ENCODE peak calls at places on chromosome 21, in seven cellular contexts. L is H54, F is GM12892, Q is ovary, I is endothelial cell of umbilical vein, N is IMR-90, R is transverse colon. O is an unnamed sample.

GRCh38 chr21:29155118-29155932 is 24.9 kb downstream of the MAP3K7CL start:
- DNase-seq in L (peak), F (no peak), Q (peak), I (peak), N (peak), R (no peak), O (no peak)

GRCh38 chr21:32834825-32835224 is 63.3 kb upstream of the PAXBP1 start:
- DNase-seq in L (no peak), F (no peak), Q (no peak), I (no peak), N (no peak), R (no peak), O (no peak)

GRCh38 chr21:37566790-37567725 is 200.5 kb downstream of the DYRK1A start:
- DNase-seq in L (no peak), F (no peak), Q (peak), I (no peak), N (no peak), R (no peak), O (no peak)

GRCh38 chr21:35043549-35043948 is 5.6 kb downstream of the RUNX1 start:
- DNase-seq in L (no peak), F (no peak), Q (no peak), I (no peak), N (no peak), R (no peak), O (no peak)

GRCh38 chr21:17780539-17780938 is 38.6 kb downstream of the C21orf91 start:
- DNase-seq in L (no peak), F (no peak), Q (no peak), I (peak), N (no peak), R (peak), O (no peak)

GRCh38 chr21:28554660-28555475 is 437.8 kb downstream of the LTN1 start:
- DNase-seq in L (no peak), F (no peak), Q (no peak), I (no peak), N (peak), R (no peak), O (no peak)

GRCh38 chr21:38798481-38798882 is 7.2 kb upstream of the ETS2 start:
- DNase-seq in L (peak), F (no peak), Q (no peak), I (no peak), N (no peak), R (peak), O (no peak)

GRCh38 chr21:29025328-29025713 is 853 bp downstream of the USP16 start:
- DNase-seq in L (no peak), F (no peak), Q (no peak), I (no peak), N (peak), R (no peak), O (no peak)

GRCh38 chr21:25509862-25510261 is 97.4 kb downstream of the MRPL39 start:
- DNase-seq in L (no peak), F (no peak), Q (no peak), I (no peak), N (no peak), R (no peak), O (no peak)

GRCh38 chr21:45534591-45535331 is 7.5 kb downstream of the SLC19A1 start:
- DNase-seq in L (no peak), F (no peak), Q (peak), I (peak), N (no peak), R (peak), O (peak)

GRCh38 chr21:43208561-43209332 is 39.9 kb downstream of the CRYAA start:
- DNase-seq in L (no peak), F (no peak), Q (no peak), I (no peak), N (no peak), R (no peak), O (peak)

GRCh38 chr21:14685568-14685967 is 139.5 kb upstream of the SAMSN1 start:
- DNase-seq in L (no peak), F (no peak), Q (no peak), I (no peak), N (no peak), R (no peak), O (no peak)

GRCh38 chr21:37423103-37423502 is 56.5 kb downstream of the DYRK1A start:
- DNase-seq in L (no peak), F (no peak), Q (no peak), I (no peak), N (no peak), R (no peak), O (no peak)

GRCh38 chr21:34668803-34669148 is at the start of gene CLIC6:
- DNase-seq in L (no peak), F (no peak), Q (no peak), I (no peak), N (no peak), R (peak), O (no peak)

GRCh38 chr21:24424786-24425185 is 1182.5 kb downstream of the MRPL39 start:
- DNase-seq in L (no peak), F (no peak), Q (no peak), I (no peak), N (no peak), R (no peak), O (no peak)

GRCh38 chr21:24428539-24429186 is 1178.6 kb downstream of the MRPL39 start:
- DNase-seq in L (no peak), F (no peak), Q (no peak), I (no peak), N (no peak), R (no peak), O (no peak)
- TF ChIP-seq POLR2A in L (no peak), F (no peak), Q (no peak), I (no peak), N (no peak), R (no peak), O (no peak)

GRCh38 chr21:44299458-44300261 is at the start of gene PFKL:
- DNase-seq in L (peak), F (peak), Q (peak), I (peak), N (peak), R (peak), O (peak)
- TF ChIP-seq POLR2A in L (peak), F (peak), Q (peak), I (peak), N (peak), R (peak), O (peak)

GRCh38 chr21:36156339-36156814 is 247 bp upstream of the DOP1B start:
- DNase-seq in L (peak), F (peak), Q (peak), I (peak), N (peak), R (peak), O (peak)

GRCh38 chr21:36155603-36156338 is 853 bp upstream of the DOP1B start:
- DNase-seq in L (no peak), F (no peak), Q (peak), I (no peak), N (no peak), R (peak), O (peak)

GRCh38 chr21:36160850-36161178 is 4.2 kb downstream of the DOP1B start:
- DNase-seq in L (no peak), F (no peak), Q (no peak), I (no peak), N (no peak), R (no peak), O (no peak)

GRCh38 chr21:36159356-36159921 is 2.8 kb downstream of the DOP1B start:
- DNase-seq in L (no peak), F (no peak), Q (no peak), I (no peak), N (no peak), R (peak), O (no peak)

DNA sequence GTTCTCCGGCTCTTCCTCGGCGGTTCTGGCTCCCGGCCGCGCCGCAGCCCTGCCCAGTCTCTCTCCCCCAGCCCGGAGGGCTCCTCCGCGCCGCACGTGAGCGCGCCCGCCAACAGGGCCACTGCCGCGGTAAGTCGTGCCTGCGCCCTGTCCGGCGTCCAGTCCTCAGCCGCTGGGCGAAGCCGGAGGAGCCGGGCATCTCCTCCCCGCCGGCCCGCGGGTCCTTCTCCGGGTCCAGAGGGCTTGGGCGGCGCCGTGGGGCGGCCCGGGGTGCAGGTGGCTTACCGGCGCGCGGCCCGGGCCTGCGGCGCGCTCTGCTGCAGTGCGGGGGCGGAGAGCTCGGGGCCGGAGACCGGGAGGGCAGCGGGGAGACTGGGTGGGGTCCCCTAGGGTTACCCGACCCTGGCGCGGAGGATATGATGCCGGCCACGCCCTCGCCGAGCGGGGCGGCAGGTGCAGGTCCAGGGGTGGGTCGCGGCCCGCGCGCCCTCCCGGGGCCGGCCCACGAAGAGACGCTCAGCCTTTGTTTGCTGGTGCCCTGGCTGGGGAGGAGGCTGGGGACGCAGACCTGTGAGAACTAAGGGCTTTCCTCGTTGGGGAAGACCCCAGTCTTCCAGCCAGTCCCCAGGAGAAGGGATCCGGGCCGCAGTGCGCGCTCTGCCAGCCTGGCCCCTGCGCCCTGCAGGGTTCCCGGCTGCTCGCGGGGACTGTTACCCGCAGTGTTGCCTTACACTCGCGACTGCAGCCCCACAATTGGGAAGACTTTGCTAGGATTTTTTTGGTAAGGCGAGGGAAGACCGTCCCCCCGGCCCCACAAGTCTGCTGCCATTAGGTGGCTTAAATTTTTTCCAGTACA is at the start of gene DOP1B:
- DNase-seq in L (peak), F (peak), Q (no peak), I (peak), N (no peak), R (peak), O (no peak)
- TF ChIP-seq POLR2A in L (peak), F (peak), Q (peak), I (peak), N (no peak), R (peak), O (no peak)

GRCh38 chr21:41927727-41928409 is 25.9 kb downstream of the C2CD2 start:
- DNase-seq in L (no peak), F (no peak), Q (no peak), I (no peak), N (no peak), R (no peak), O (no peak)

GRCh38 chr21:41923641-41924342 is 30.0 kb downstream of the C2CD2 start:
- DNase-seq in L (no peak), F (no peak), Q (peak), I (no peak), N (peak), R (no peak), O (no peak)

GRCh38 chr21:41924355-41924754 is 29.5 kb downstream of the C2CD2 start:
- DNase-seq in L (no peak), F (no peak), Q (peak), I (no peak), N (peak), R (no peak), O (no peak)

GRCh38 chr21:41926807-41927171 is 27.0 kb downstream of the C2CD2 start:
- DNase-seq in L (no peak), F (no peak), Q (no peak), I (no peak), N (no peak), R (no peak), O (no peak)

GRCh38 chr21:41926068-41926806 is 27.6 kb downstream of the C2CD2 start:
- DNase-seq in L (no peak), F (no peak), Q (no peak), I (peak), N (peak), R (no peak), O (no peak)
- TF ChIP-seq POLR2A in L (no peak), F (peak), Q (no peak), I (no peak), N (no peak), R (no peak), O (no peak)

GRCh38 chr21:42187976-42188653 is 30.8 kb upstream of the ABCG1 start:
- DNase-seq in L (no peak), F (peak), Q (no peak), I (no peak), N (no peak), R (peak), O (peak)
- TF ChIP-seq POLR2A in L (no peak), F (peak), Q (no peak), I (no peak), N (no peak), R (peak), O (peak)

O was measured in spleen.